ENCODE peak calls at places on chromosomes 16 and 17, in four cellular contexts. Z is PC-3, F is neural progenitor cell, Q is SK-N-MC. R is an unnamed sample.

GRCh38 chr16:4450921-4451619 is 23.4 kb downstream of the NMRAL1 start:
- DNase-seq in Q (no peak), Z (no peak), F (peak; percentile 16), R (no peak)

GRCh38 chr17:50218771-50219315 is 17.4 kb upstream of the COL1A1 start:
- DNase-seq in F (no peak), Z (peak; percentile 82), Q (no peak), R (no peak)

GRCh38 chr16:4611337-4612023 is 3.2 kb downstream of the UBALD1 start:
- DNase-seq in Z (no peak), Q (no peak), F (no peak), R (no peak)

GRCh38 chr16:69482410-69482951 is 58.1 kb downstream of the CYB5B start:
- DNase-seq in F (peak; percentile 15), Q (no peak), Z (no peak), R (peak; percentile 97)

GRCh38 chr17:27630607-27631408 is at the start of gene LGALS9:
- DNase-seq in Z (peak; percentile 19), Q (no peak), F (no peak), R (peak; percentile 31)

GRCh38 chr16:10729649-10730048 is 14.0 kb upstream of the NUBP1 start:
- DNase-seq in Z (peak; percentile 89), Q (no peak), F (peak; percentile 16), R (no peak)

GRCh38 chr17:76671123-76671911 is 27.8 kb upstream of the ST6GALNAC1 start:
- DNase-seq in Q (peak; percentile 100), Z (peak; percentile 100), F (peak; percentile 100), R (peak; percentile 100)

GRCh38 chr17:80618304-80618703 is 73.7 kb downstream of the RPTOR start:
- DNase-seq in F (no peak), Q (no peak), Z (no peak), R (no peak)

GRCh38 chr16:13994239-13995106 is 74.5 kb downstream of the ERCC4 start:
- DNase-seq in Z (peak; percentile 2), Q (no peak), F (no peak), R (peak; percentile 28)

GRCh38 chr17:43849116-43849515 is 2.1 kb downstream of the CD300LG start:
- DNase-seq in Q (no peak), Z (no peak), F (no peak), R (no peak)

GRCh38 chr17:73722163-73722562 is 77.9 kb upstream of the SDK2 start:
- DNase-seq in Q (no peak), Z (no peak), F (no peak), R (no peak)

GRCh38 chr16:24102120-24102740 is 153.9 kb upstream of the CACNG3 start:
- DNase-seq in F (no peak), Z (no peak), Q (no peak), R (no peak)

GRCh38 chr17:30677550-30678254 is 146.8 kb downstream of the CRLF3 start:
- DNase-seq in Q (no peak), F (no peak), Z (no peak), R (no peak)

GRCh38 chr16:85245307-85246172 is 133.3 kb upstream of the CIBAR2 start:
- DNase-seq in Z (peak; percentile 51), Q (no peak), F (peak; percentile 85), R (peak; percentile 53)

GRCh38 chr16:66444049-66444481 is 17.0 kb downstream of the BEAN1 start:
- DNase-seq in Q (no peak), Z (no peak), F (peak; percentile 72), R (no peak)

GRCh38 chr16:68444058-68444657 is 4.2 kb downstream of the SMPD3 start:
- DNase-seq in F (peak; percentile 84), Q (no peak), Z (peak; percentile 52), R (peak; percentile 44)

GRCh38 chr17:50769884-50770283 is 2.6 kb upstream of the ANKRD40CL start:
- DNase-seq in Q (no peak), F (no peak), Z (no peak), R (no peak)

GRCh38 chr17:80844418-80844990 is 147.1 kb upstream of the CHMP6 start:
- DNase-seq in F (no peak), Q (no peak), Z (no peak), R (no peak)

GRCh38 chr16:74738816-74739215 is 35.8 kb downstream of the FA2H start:
- DNase-seq in Z (no peak), Q (no peak), F (no peak), R (no peak)

GRCh38 chr17:45353047-45353446 is 36.2 kb upstream of the MAP3K14 start:
- DNase-seq in F (no peak), Q (no peak), Z (no peak), R (no peak)

GRCh38 chr17:34246872-34247271 is 8.2 kb upstream of the CCL2 start:
- DNase-seq in Z (no peak), Q (no peak), F (no peak), R (no peak)

GRCh38 chr17:66446419-66446818 is 144.0 kb downstream of the PRKCA start:
- DNase-seq in Q (no peak), F (no peak), Z (no peak), R (no peak)

GRCh38 chr16:10728035-10728462 is 15.6 kb upstream of the NUBP1 start:
- DNase-seq in Q (no peak), F (no peak), Z (no peak), R (no peak)

GRCh38 chr17:12040478-12040877 is 19.8 kb downstream of the MAP2K4 start:
- DNase-seq in F (no peak), Q (no peak), Z (peak; percentile 68), R (no peak)

GRCh38 chr16:75443301-75443700 is 10.0 kb upstream of the CFDP1 start:
- DNase-seq in F (no peak), Z (no peak), Q (no peak), R (no peak)

DNA sequence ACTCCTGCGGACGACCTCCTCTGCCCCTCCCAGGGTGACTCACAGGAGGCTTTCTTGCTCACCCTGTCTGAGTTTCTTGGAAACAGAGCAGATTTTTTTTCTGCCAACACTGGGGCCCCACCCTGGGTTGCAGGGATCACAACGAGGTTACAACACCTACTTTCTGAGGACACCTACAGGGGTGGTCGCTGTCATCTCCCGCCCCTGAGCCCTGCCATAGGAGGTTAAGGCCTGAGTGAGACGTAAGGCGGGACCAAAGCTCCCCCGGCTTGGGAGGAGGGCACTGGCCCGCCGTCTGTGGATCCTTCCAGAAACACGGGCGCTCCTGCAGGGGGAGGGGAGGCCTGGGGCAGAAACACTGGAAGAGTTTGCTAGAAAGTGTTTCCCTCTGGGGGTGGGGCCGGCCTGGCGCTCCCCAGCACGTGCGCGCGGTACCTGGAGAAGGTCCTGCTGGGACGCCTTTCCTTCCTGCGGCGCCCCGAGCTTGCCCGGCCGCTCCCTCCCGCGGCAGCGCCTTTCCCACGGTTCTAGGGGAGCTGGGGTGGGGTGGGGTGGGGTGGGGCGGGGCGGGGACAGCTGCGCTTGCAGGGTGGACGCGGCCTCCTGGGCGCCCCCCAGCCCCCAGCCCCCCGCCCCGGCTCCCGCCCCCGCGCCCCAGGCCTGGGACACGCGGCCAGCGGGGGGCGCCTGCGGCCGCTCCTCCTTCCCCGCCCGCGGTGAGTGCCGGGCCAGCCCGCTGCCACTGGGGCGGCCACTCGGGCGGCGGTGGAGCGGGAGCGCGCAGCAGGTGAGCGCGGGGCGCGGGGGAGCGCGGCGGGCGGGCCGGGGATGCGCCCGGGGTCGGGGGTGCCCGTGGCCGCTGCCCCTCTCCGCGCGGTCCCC is 20.7 kb upstream of the ADCY7 start:
- DNase-seq in F (peak; percentile 60), Z (peak; percentile 81), Q (no peak), R (peak; percentile 16)
- TF ChIP-seq EZH2 in F (no peak), Z (no peak), Q (no peak), R (no peak)

GRCh38 chr17:4195306-4195705 is 52.3 kb downstream of the CYB5D2 start:
- DNase-seq in Z (no peak), F (no peak), Q (no peak), R (no peak)
- H3K27ac ChIP-seq in Z (no peak overlapping the region), F (no peak overlapping the region), Q (no peak overlapping the region), R (no peak overlapping the region)

GRCh38 chr16:89052191-89052787 is 41.4 kb upstream of the ACSF3 start:
- DNase-seq in Q (no peak), F (no peak), Z (peak; percentile 37), R (no peak)
- TF ChIP-seq EZH2 in Q (no peak), F (no peak), Z (no peak), R (no peak)

GRCh38 chr16:2007081-2007836 is 2.4 kb downstream of the ZNF598 start:
- DNase-seq in F (no peak), Z (no peak), Q (no peak), R (no peak)
- H3K27ac ChIP-seq in F (no peak overlapping the region), Z (peak overlapping the region; percentile 64), Q (no peak overlapping the region), R (peak overlapping the region; percentile 82)

DNA sequence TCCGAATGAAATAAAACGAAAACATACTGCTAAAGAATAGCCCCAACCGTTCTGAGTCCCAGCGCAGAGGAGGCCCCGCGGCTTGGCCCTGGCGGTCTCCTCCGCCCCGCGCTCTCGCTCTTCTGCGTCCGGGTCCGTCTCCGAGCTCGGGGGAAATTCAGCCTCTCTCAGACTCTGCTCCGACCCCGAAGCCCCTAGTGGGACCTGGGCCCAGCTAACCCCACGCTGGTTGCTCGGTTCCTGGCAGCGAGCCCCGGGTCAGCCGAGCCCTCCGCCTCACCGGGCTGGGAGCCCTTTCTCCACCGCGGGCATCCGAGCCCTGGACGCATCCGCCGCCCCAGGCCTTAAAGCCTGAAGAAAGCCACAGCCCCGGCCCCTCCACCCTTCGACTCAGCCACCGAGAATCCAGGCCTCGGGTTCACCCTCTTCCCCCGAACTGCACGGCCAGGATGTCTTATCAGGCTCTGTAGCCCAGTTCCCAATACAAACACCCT is 1.2 kb downstream of the TBX2 start:
- DNase-seq in Q (no peak), F (peak; percentile 54), Z (no peak), R (no peak)
- TF ChIP-seq EZH2 in Q (no peak), F (no peak), Z (no peak), R (peak; percentile 88)

GRCh38 chr17:49002331-49002730 is 5.1 kb downstream of the IGF2BP1 start:
- DNase-seq in F (no peak), Q (no peak), Z (no peak), R (peak; percentile 7)
- H3K27ac ChIP-seq in F (peak overlapping the region; percentile 26), Q (peak overlapping the region; percentile 100), Z (peak overlapping the region; percentile 48), R (no peak overlapping the region)